ENCODE peak calls at places on chromosomes 11 and 22, in eight cellular contexts. G, S, T, M, J, V, E and X are unnamed samples.

GRCh38 chr22:43945632-43946390 is 9.4 kb upstream of the SAMM50 start:
- DNase-seq in G (peak), S (peak), T (peak), M (peak), J (no peak), V (peak), E (peak), X (peak)

GRCh38 chr11:113447621-113448310 is 27.4 kb downstream of the DRD2 start:
- DNase-seq in G (no peak), S (no peak), T (peak), M (no peak), J (no peak), V (peak), E (no peak), X (no peak)

GRCh38 chr11:44812971-44813370 is 86.2 kb downstream of the TSPAN18 start:
- DNase-seq in G (no peak), S (no peak), T (no peak), M (no peak), J (no peak), V (no peak), E (no peak), X (no peak)

GRCh38 chr11:47961383-47961782 is 19.0 kb upstream of the PTPRJ start:
- DNase-seq in G (no peak), S (no peak), T (no peak), M (no peak), J (no peak), V (no peak), E (peak), X (no peak)

GRCh38 chr11:107545101-107545514 is 20.4 kb downstream of the ALKBH8 start:
- DNase-seq in G (no peak), S (no peak), T (peak), M (no peak), J (no peak), V (peak), E (no peak), X (no peak)

GRCh38 chr22:20641919-20642579 is 131.9 kb upstream of the SERPIND1 start:
- DNase-seq in G (no peak), S (no peak), T (no peak), M (no peak), J (no peak), V (no peak), E (no peak), X (no peak)

GRCh38 chr11:113014731-113015455 is 53.7 kb downstream of the NCAM1 start:
- DNase-seq in G (no peak), S (no peak), T (peak), M (no peak), J (no peak), V (no peak), E (no peak), X (no peak)

GRCh38 chr11:34274712-34275398 is 83.0 kb downstream of the ABTB2 start:
- DNase-seq in G (no peak), S (no peak), T (peak), M (peak), J (peak), V (peak), E (no peak), X (no peak)

GRCh38 chr11:124882339-124883071 is 15.2 kb downstream of the ROBO4 start:
- DNase-seq in G (no peak), S (no peak), T (peak), M (peak), J (no peak), V (no peak), E (no peak), X (no peak)

GRCh38 chr11:127003260-127003981 is 2.9 kb upstream of the KIRREL3 start:
- DNase-seq in G (no peak), S (peak), T (no peak), M (peak), J (no peak), V (no peak), E (peak), X (peak)

GRCh38 chr22:30027169-30027568 is 53.1 kb upstream of the HORMAD2 start:
- DNase-seq in G (no peak), S (no peak), T (no peak), M (peak), J (no peak), V (peak), E (no peak), X (no peak)

GRCh38 chr11:8839957-8840945 is 70.7 kb upstream of the AKIP1 start:
- DNase-seq in G (no peak), S (peak), T (peak), M (peak), J (no peak), V (no peak), E (peak), X (no peak)

GRCh38 chr11:104534268-104534667 is 364.0 kb downstream of the CASP12 start:
- DNase-seq in G (no peak), S (no peak), T (peak), M (no peak), J (peak), V (peak), E (no peak), X (no peak)

GRCh38 chr22:31583861-31584485 is 78.0 kb downstream of the PISD start:
- DNase-seq in G (no peak), S (no peak), T (no peak), M (no peak), J (no peak), V (no peak), E (no peak), X (no peak)

GRCh38 chr22:43126506-43127165 is 16.1 kb downstream of the BIK start:
- DNase-seq in G (no peak), S (no peak), T (peak), M (peak), J (peak), V (peak), E (no peak), X (no peak)

GRCh38 chr11:110199184-110199981 is 97.0 kb downstream of the RDX start:
- DNase-seq in G (no peak), S (no peak), T (peak), M (no peak), J (no peak), V (peak), E (peak), X (no peak)

GRCh38 chr22:47776329-47776728 is 1013.9 kb downstream of the TBC1D22A start:
- DNase-seq in G (no peak), S (no peak), T (no peak), M (no peak), J (no peak), V (no peak), E (peak), X (no peak)

GRCh38 chr11:35798423-35798822 is 135.8 kb downstream of the TRIM44 start:
- DNase-seq in G (no peak), S (no peak), T (peak), M (no peak), J (no peak), V (peak), E (no peak), X (no peak)

GRCh38 chr11:13294771-13295579 is 17.4 kb downstream of the BMAL1 start:
- DNase-seq in G (no peak), S (no peak), T (no peak), M (no peak), J (no peak), V (no peak), E (no peak), X (no peak)

GRCh38 chr11:64799256-64799924 is 3.6 kb downstream of the MAP4K2 start:
- DNase-seq in G (peak), S (no peak), T (no peak), M (no peak), J (no peak), V (no peak), E (no peak), X (no peak)

GRCh38 chr22:25900880-25901279 is 158.9 kb downstream of the MYO18B start:
- DNase-seq in G (no peak), S (no peak), T (peak), M (no peak), J (no peak), V (no peak), E (no peak), X (no peak)

GRCh38 chr22:25896592-25896991 is 154.6 kb downstream of the MYO18B start:
- DNase-seq in G (no peak), S (no peak), T (no peak), M (no peak), J (no peak), V (no peak), E (no peak), X (no peak)

GRCh38 chr22:25899566-25899965 is 157.6 kb downstream of the MYO18B start:
- DNase-seq in G (no peak), S (no peak), T (no peak), M (no peak), J (no peak), V (no peak), E (no peak), X (no peak)

GRCh38 chr22:25900390-25900789 is 158.4 kb downstream of the MYO18B start:
- DNase-seq in G (no peak), S (no peak), T (no peak), M (no peak), J (no peak), V (no peak), E (no peak), X (no peak)

GRCh38 chr22:25898707-25899365 is 156.8 kb downstream of the MYO18B start:
- DNase-seq in G (no peak), S (peak), T (no peak), M (no peak), J (no peak), V (no peak), E (peak), X (no peak)
- TF ChIP-seq CTCF in G (peak), S (peak), T (peak), M (no peak), J (no peak), V (peak), E (peak), X (peak)

DNA sequence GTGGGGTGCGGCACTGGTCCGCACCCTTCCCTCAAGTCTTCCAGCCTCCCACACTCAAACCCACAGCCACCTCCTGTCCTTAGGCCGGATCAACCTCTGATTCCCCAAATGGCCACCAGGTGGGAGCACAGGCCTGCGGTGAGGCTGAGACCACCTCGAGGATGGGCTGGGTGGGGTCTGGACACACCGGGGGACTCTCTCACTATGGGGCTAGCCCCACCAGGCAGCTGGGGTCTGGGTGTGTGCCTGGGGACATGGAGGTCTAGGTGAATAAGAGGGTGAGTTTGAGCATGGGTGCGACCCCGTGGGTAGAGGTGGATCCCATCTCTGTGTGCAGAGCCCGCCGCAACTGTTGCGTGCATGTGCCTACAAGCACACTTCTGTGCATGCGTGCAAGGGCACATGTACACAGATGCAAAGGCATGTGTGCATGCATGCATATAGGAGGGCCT is 32.6 kb downstream of the MYO18B start:
- DNase-seq in G (peak), S (peak), T (no peak), M (no peak), J (no peak), V (no peak), E (peak), X (peak)
- TF ChIP-seq CTCF in G (peak), S (peak), T (peak), M (peak), J (peak), V (peak), E (peak), X (peak)

GRCh38 chr11:128520206-128520885 is 67.0 kb downstream of the ETS1 start:
- DNase-seq in G (peak), S (no peak), T (no peak), M (no peak), J (no peak), V (no peak), E (no peak), X (no peak)
- TF ChIP-seq CTCF in G (no peak), S (no peak), T (peak), M (no peak), J (no peak), V (no peak), E (no peak), X (no peak)

GRCh38 chr11:59658036-59658435 is 10.8 kb downstream of the PATL1 start:
- DNase-seq in G (no peak), S (no peak), T (no peak), M (no peak), J (no peak), V (no peak), E (no peak), X (no peak)

GRCh38 chr11:59654893-59655292 is 13.9 kb downstream of the PATL1 start:
- DNase-seq in G (no peak), S (no peak), T (no peak), M (no peak), J (no peak), V (no peak), E (no peak), X (no peak)

GRCh38 chr11:59660621-59661020 is 8.2 kb downstream of the PATL1 start:
- DNase-seq in G (no peak), S (no peak), T (no peak), M (no peak), J (no peak), V (no peak), E (no peak), X (no peak)

DNA sequence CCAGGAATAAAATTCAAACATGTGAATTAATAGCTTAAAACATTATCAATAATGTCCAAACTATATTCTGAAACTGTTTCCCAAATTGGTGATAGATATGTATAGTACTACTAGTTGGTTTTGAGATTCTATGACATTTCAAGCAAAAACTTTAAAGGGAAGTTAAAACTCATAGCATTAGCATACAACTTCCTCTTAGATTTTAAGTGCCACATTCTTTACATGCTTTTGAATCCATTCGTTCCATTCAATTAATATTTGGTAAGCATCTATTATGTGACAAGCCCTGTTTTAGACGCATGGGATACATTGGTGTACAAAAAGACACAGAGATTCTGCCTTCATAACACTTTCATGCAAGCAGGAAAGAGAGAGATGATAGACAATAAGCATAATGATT is 8.9 kb downstream of the PATL1 start:
- DNase-seq in G (no peak), S (no peak), T (no peak), M (no peak), J (no peak), V (no peak), E (no peak), X (no peak)
- TF ChIP-seq CTCF in G (no peak), S (no peak), T (no peak), M (no peak), J (no peak), V (no peak), E (no peak), X (no peak)

GRCh38 chr11:128934351-128934750 is 8.3 kb downstream of the TP53AIP1 start:
- DNase-seq in G (no peak), S (no peak), T (no peak), M (no peak), J (no peak), V (no peak), E (no peak), X (no peak)

GRCh38 chr11:128937480-128937879 is 5.2 kb downstream of the TP53AIP1 start:
- DNase-seq in G (no peak), S (no peak), T (no peak), M (no peak), J (no peak), V (no peak), E (no peak), X (no peak)

GRCh38 chr11:128938156-128938885 is 4.3 kb downstream of the TP53AIP1 start:
- DNase-seq in G (no peak), S (no peak), T (no peak), M (no peak), J (no peak), V (no peak), E (no peak), X (no peak)

GRCh38 chr11:128934926-128935325 is 7.7 kb downstream of the TP53AIP1 start:
- DNase-seq in G (no peak), S (no peak), T (no peak), M (no peak), J (no peak), V (no peak), E (no peak), X (no peak)

GRCh38 chr11:128936546-128937275 is 6.0 kb downstream of the TP53AIP1 start:
- DNase-seq in G (no peak), S (no peak), T (no peak), M (no peak), J (no peak), V (no peak), E (peak), X (no peak)
- TF ChIP-seq CTCF in G (no peak), S (no peak), T (no peak), M (no peak), J (no peak), V (no peak), E (no peak), X (no peak)

GRCh38 chr11:11155962-11156815 is 196.9 kb downstream of the CSNK2A3 start:
- DNase-seq in G (peak), S (peak), T (no peak), M (no peak), J (no peak), V (peak), E (peak), X (peak)

GRCh38 chr11:11152877-11153276 is 200.2 kb downstream of the CSNK2A3 start:
- DNase-seq in G (no peak), S (no peak), T (no peak), M (no peak), J (no peak), V (no peak), E (no peak), X (no peak)

DNA sequence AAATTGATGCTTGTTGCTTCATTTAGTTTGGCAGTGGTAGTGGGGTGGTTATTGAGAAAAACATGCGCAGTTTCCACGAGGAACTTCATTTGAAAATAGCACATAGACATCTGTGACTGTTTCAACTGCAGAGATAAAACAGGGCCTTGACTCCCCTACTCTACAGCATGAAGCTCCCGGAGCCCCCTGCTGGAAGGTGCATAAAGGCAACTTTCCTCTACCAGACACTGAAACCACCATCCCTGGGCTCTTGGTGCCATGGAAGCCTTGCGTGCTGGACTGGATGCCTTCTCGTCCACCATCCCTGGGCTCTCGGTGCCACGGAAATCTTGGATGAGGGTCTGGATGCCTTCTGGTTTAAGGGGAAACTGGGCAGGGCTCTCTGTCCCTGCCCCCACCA is 195.8 kb downstream of the CSNK2A3 start:
- DNase-seq in G (peak), S (peak), T (peak), M (no peak), J (no peak), V (peak), E (peak), X (no peak)
- TF ChIP-seq CTCF in G (peak), S (peak), T (peak), M (no peak), J (peak), V (no peak), E (peak), X (peak)

GRCh38 chr11:88478136-88478785 is 140.7 kb upstream of the CTSC start:
- DNase-seq in G (no peak), S (no peak), T (no peak), M (no peak), J (no peak), V (no peak), E (no peak), X (no peak)
- TF ChIP-seq CTCF in G (no peak), S (no peak), T (no peak), M (no peak), J (no peak), V (no peak), E (no peak), X (no peak)

GRCh38 chr11:119262668-119263351 is 54.1 kb downstream of the MCAM start:
- DNase-seq in G (no peak), S (no peak), T (peak), M (no peak), J (no peak), V (peak), E (no peak), X (peak)
- TF ChIP-seq CTCF in G (no peak), S (no peak), T (peak), M (no peak), J (no peak), V (no peak), E (no peak), X (no peak)